ENCODE peak calls at places on chromosomes 11 and 22, in nine cellular contexts. F is NCI-H1048; P is AG09319; Y is HTR-8/SVneo; Z is AG09309; C is naive thymus-derived CD4-positive, alpha-beta T cell; K is activated T-cell treated with anti-CD3 and anti-CD28 coated beads, Interleukin-2, amount 50 U/mL, for 1 hour; U is MM.1S; A is non-pigmented ciliary epithelial cell. X is an unnamed sample.

GRCh38 chr22:39359659-39360195 is 9.9 kb downstream of the SYNGR1 start:
- DNase-seq in Z (no peak), P (no peak), K (no peak), A (no peak), C (no peak), U (no peak), F (no peak), Y (no peak), X (no peak)

GRCh38 chr22:36775589-36775965 is 342 bp downstream of the IFT27 start:
- DNase-seq in Z (no peak), U (peak), A (no peak), Y (no peak), P (no peak), C (peak), F (no peak), K (no peak), X (peak)

GRCh38 chr11:108871152-108871551 is 206.3 kb downstream of the DDX10 start:
- DNase-seq in K (no peak), Y (no peak), C (peak), A (no peak), Z (no peak), F (no peak), U (peak), P (peak), X (peak)

GRCh38 chr11:69588270-69588669 is 52.7 kb upstream of the CCND1 start:
- DNase-seq in K (no peak), P (no peak), C (no peak), F (no peak), U (no peak), Y (peak), Z (peak), A (peak), X (no peak)

GRCh38 chr11:131549099-131549498 is 178.7 kb downstream of the NTM start:
- DNase-seq in U (no peak), C (no peak), K (no peak), Y (no peak), A (no peak), F (no peak), Z (no peak), P (no peak), X (no peak)

GRCh38 chr22:44939451-44939850 is 70.4 kb downstream of the PHF21B start:
- DNase-seq in K (no peak), P (no peak), Z (no peak), A (no peak), F (no peak), Y (no peak), C (no peak), U (no peak), X (no peak)

GRCh38 chr11:111454561-111455192 is 57.5 kb downstream of the BTG4 start:
- DNase-seq in Y (peak), Z (no peak), K (peak), C (no peak), F (peak), P (peak), U (peak), A (no peak), X (peak)

GRCh38 chr11:119157088-119157487 is 8.2 kb downstream of the ABCG4 start:
- DNase-seq in P (no peak), Z (no peak), K (no peak), F (no peak), C (no peak), U (no peak), Y (no peak), A (no peak), X (no peak)

GRCh38 chr11:78933361-78933760 is 358.7 kb upstream of the NARS2 start:
- DNase-seq in C (no peak), A (no peak), U (no peak), K (no peak), F (no peak), Z (no peak), Y (no peak), P (no peak), X (no peak)

GRCh38 chr11:46160100-46160499 is 38.8 kb upstream of the PHF21A start:
- DNase-seq in A (no peak), C (no peak), Z (no peak), U (no peak), P (no peak), Y (no peak), K (no peak), F (no peak), X (no peak)

GRCh38 chr11:61334434-61335354 is 1.7 kb downstream of the TKFC start:
- DNase-seq in Z (no peak), F (no peak), Y (no peak), U (no peak), C (no peak), K (no peak), P (no peak), A (no peak), X (no peak)

GRCh38 chr11:58788355-58789023 is 56.0 kb downstream of the GLYATL2 start:
- DNase-seq in Y (peak), C (peak), F (peak), Z (peak), A (no peak), K (peak), U (peak), P (peak), X (peak)

GRCh38 chr11:73223998-73224730 is 6.1 kb downstream of the P2RY2 start:
- DNase-seq in P (no peak), F (no peak), A (no peak), Y (no peak), K (no peak), U (no peak), Z (no peak), C (no peak), X (no peak)

GRCh38 chr22:30267382-30268302 is 991 bp upstream of the OSM start:
- DNase-seq in U (no peak), K (peak), A (no peak), Z (no peak), C (peak), Y (no peak), F (no peak), P (no peak), X (no peak)

GRCh38 chr11:120249279-120250022 is 9.5 kb downstream of the POU2F3 start:
- DNase-seq in Y (no peak), F (no peak), C (no peak), K (no peak), U (no peak), Z (no peak), P (no peak), A (no peak), X (no peak)

GRCh38 chr11:78318733-78319132 is 98.9 kb downstream of the GAB2 start:
- DNase-seq in C (no peak), K (no peak), Y (no peak), P (no peak), A (no peak), Z (no peak), F (no peak), U (no peak), X (no peak)

GRCh38 chr11:2376751-2377451 is at the start of gene CD81:
- DNase-seq in Y (peak), F (no peak), A (no peak), Z (no peak), P (no peak), K (peak), U (no peak), C (peak), X (peak)

GRCh38 chr11:11211888-11212287 is 141.2 kb downstream of the CSNK2A3 start:
- DNase-seq in P (no peak), Y (no peak), A (no peak), C (no peak), Z (no peak), K (no peak), F (no peak), U (no peak), X (no peak)

GRCh38 chr11:118956847-118957469 is 860 bp downstream of the UPK2 start:
- DNase-seq in Z (no peak), F (no peak), K (no peak), C (no peak), Y (no peak), P (no peak), A (no peak), U (no peak), X (no peak)

GRCh38 chr11:66815646-66816045 is 27.6 kb upstream of the RCE1 start:
- DNase-seq in U (no peak), F (no peak), K (no peak), Z (no peak), C (no peak), Y (no peak), A (no peak), P (no peak), X (no peak)

GRCh38 chr11:86503131-86503530 is 128.4 kb downstream of the CCDC81 start:
- DNase-seq in U (no peak), Z (no peak), K (no peak), F (no peak), Y (no peak), P (no peak), C (no peak), A (no peak), X (no peak)

GRCh38 chr11:32069361-32070058 is 21.4 kb upstream of the RCN1 start:
- DNase-seq in Z (no peak), A (no peak), P (no peak), K (no peak), Y (no peak), C (no peak), U (no peak), F (no peak), X (no peak)

GRCh38 chr11:73869234-73869949 is 7.3 kb downstream of the COA4 start:
- DNase-seq in C (no peak), Y (no peak), A (no peak), P (no peak), K (no peak), Z (no peak), F (no peak), U (peak), X (no peak)

GRCh38 chr11:27412192-27412691 is 49.2 kb upstream of the CCDC34 start:
- DNase-seq in F (no peak), Y (no peak), K (no peak), C (no peak), U (no peak), Z (no peak), A (no peak), P (no peak), X (no peak)

GRCh38 chr11:10858505-10859360 is 880 bp upstream of the ZBED5 start:
- DNase-seq in Z (no peak), A (no peak), P (no peak), U (peak), C (peak), F (no peak), Y (peak), K (peak), X (peak)

GRCh38 chr11:17986007-17986710 is 26.7 kb downstream of the SERGEF start:
- DNase-seq in U (no peak), K (no peak), C (no peak), Y (no peak), A (no peak), Z (peak), P (peak), F (no peak), X (no peak)

GRCh38 chr11:122020902-122021301 is 95.1 kb downstream of the BLID start:
- DNase-seq in Y (peak), K (no peak), U (no peak), P (no peak), F (no peak), Z (no peak), A (no peak), C (no peak), X (peak)

GRCh38 chr22:43304831-43305230 is 38.3 kb downstream of the SCUBE1 start:
- DNase-seq in Y (no peak), Z (no peak), F (no peak), C (no peak), P (no peak), U (no peak), A (no peak), K (no peak), X (no peak)

GRCh38 chr11:23263466-23263865 is 403.2 kb upstream of the CCDC179 start:
- DNase-seq in A (no peak), K (no peak), F (no peak), P (no peak), C (no peak), Z (no peak), Y (no peak), U (no peak), X (no peak)

GRCh38 chr11:2761131-2762030 is 61.6 kb upstream of the KCNQ1OT1 start:
- DNase-seq in K (peak), C (no peak), P (no peak), F (no peak), Z (no peak), Y (no peak), A (no peak), U (no peak), X (no peak)

GRCh38 chr11:85682330-85683305 is 3.4 kb downstream of the CCDC89 start:
- DNase-seq in F (no peak), K (peak), A (no peak), C (peak), U (no peak), Y (no peak), Z (no peak), P (no peak), X (no peak)

GRCh38 chr22:37088108-37088605 is 21.4 kb downstream of the TMPRSS6 start:
- DNase-seq in P (no peak), A (no peak), U (no peak), Z (no peak), Y (no peak), F (no peak), C (no peak), K (no peak), X (no peak)

GRCh38 chr11:95222817-95223216 is 8.2 kb downstream of the SESN3 start:
- DNase-seq in P (no peak), U (no peak), K (no peak), F (no peak), Z (no peak), A (no peak), Y (no peak), C (no peak), X (no peak)

GRCh38 chr11:117597083-117597482 is 199.9 kb downstream of the DSCAML1 start:
- DNase-seq in A (no peak), Y (peak), F (peak), C (no peak), U (peak), P (no peak), K (peak), Z (no peak), X (peak)

GRCh38 chr11:12880327-12880726 is 128.8 kb upstream of the RASSF10 start:
- DNase-seq in U (no peak), Z (no peak), P (no peak), Y (no peak), K (no peak), F (no peak), C (no peak), A (no peak), X (no peak)